ENCODE peak calls at places on chromosomes 13 and 19, in six cellular contexts. L is IMR-90, P is H9, V is neuronal stem cell, M is H1, T is trophoblast cell. Y is an unnamed sample.

GRCh38 chr13:33636955-33637670 is 180.8 kb upstream of the RFC3 start:
- DNase-seq in T (peak; percentile 16), P (no peak), L (peak; percentile 8), V (no peak), M (no peak), Y (no peak)

GRCh38 chr13:112752711-112753541 is 63.1 kb downstream of the ATP11A start:
- DNase-seq in V (no peak), T (peak; percentile 22), M (no peak), P (no peak), L (no peak), Y (no peak)

GRCh38 chr13:39586142-39586541 is 16.9 kb downstream of the LHFPL6 start:
- DNase-seq in P (no peak), T (no peak), V (no peak), L (no peak), M (no peak), Y (no peak)

GRCh38 chr13:93254775-93255174 is 28.2 kb downstream of the GPC6 start:
- DNase-seq in L (no peak), T (no peak), V (no peak), M (no peak), P (no peak), Y (no peak)

GRCh38 chr13:50079278-50080157 is 64.3 kb downstream of the KCNRG start:
- DNase-seq in L (no peak), M (no peak), V (no peak), T (no peak), P (no peak), Y (no peak)

GRCh38 chr19:45972081-45972943 is 1.4 kb downstream of the NOVA2 start:
- DNase-seq in M (peak; percentile 56), T (no peak), L (no peak), V (no peak), P (no peak), Y (no peak)

GRCh38 chr13:23183292-23183691 is 2.5 kb downstream of the SGCG start:
- DNase-seq in L (no peak), M (no peak), V (no peak), P (no peak), T (no peak), Y (no peak)

GRCh38 chr13:38530492-38530891 is 156.4 kb upstream of the FREM2 start:
- DNase-seq in V (no peak), T (peak; percentile 39), P (no peak), M (no peak), L (peak; percentile 1), Y (peak; percentile 5)

GRCh38 chr19:5831152-5831551 is 8.3 kb downstream of the FUT6 start:
- DNase-seq in P (no peak), T (no peak), V (no peak), L (no peak), M (no peak), Y (no peak)

GRCh38 chr19:6312018-6312417 is 21.4 kb downstream of the ACER1 start:
- DNase-seq in P (peak; percentile 44), L (no peak), M (no peak), V (no peak), T (no peak), Y (no peak)

GRCh38 chr13:110363009-110363408 is 55.9 kb downstream of the COL4A2 start:
- DNase-seq in T (no peak), V (no peak), L (no peak), P (peak; percentile 64), M (peak; percentile 66), Y (no peak)

GRCh38 chr19:44278181-44278690 is 18.6 kb downstream of the ZNF233 start:
- DNase-seq in V (no peak), L (peak; percentile 7), P (no peak), T (no peak), M (no peak), Y (no peak)

GRCh38 chr19:38718747-38719543 is 25.3 kb downstream of the CAPN12 start:
- DNase-seq in V (no peak), P (peak; percentile 74), L (no peak), T (peak; percentile 90), M (peak; percentile 67), Y (peak; percentile 39)

GRCh38 chr19:46456930-46457329 is 14.4 kb downstream of the PNMA8A start:
- DNase-seq in V (no peak), T (no peak), L (no peak), M (no peak), P (no peak), Y (no peak)

GRCh38 chr19:29278716-29279115 is 65.8 kb upstream of the UQCRFS1 start:
- DNase-seq in L (no peak), V (no peak), T (no peak), P (no peak), M (no peak), Y (no peak)

GRCh38 chr13:107099661-107100060 is 531.7 kb upstream of the ARGLU1 start:
- DNase-seq in P (no peak), T (peak; percentile 80), L (peak; percentile 93), M (no peak), V (no peak), Y (peak; percentile 50)

GRCh38 chr13:30868806-30869470 is 37.1 kb upstream of the MEDAG start:
- DNase-seq in L (peak; percentile 45), M (no peak), V (no peak), P (no peak), T (no peak), Y (peak; percentile 54)

GRCh38 chr19:54481326-54481930 is 8.3 kb upstream of the CDC42EP5 start:
- DNase-seq in T (peak; percentile 83), P (peak; percentile 85), L (peak; percentile 33), M (peak; percentile 82), V (peak; percentile 81), Y (peak; percentile 61)

GRCh38 chr19:6047256-6047655 is 63.0 kb downstream of the RFX2 start:
- DNase-seq in T (no peak), P (no peak), L (no peak), M (no peak), V (no peak), Y (no peak)

GRCh38 chr13:110397445-110397844 is 90.4 kb downstream of the COL4A2 start:
- DNase-seq in V (no peak), P (no peak), L (peak; percentile 85), M (no peak), T (no peak), Y (no peak)

GRCh38 chr13:30744056-30744684 is 8.8 kb downstream of the ALOX5AP start:
- DNase-seq in L (peak; percentile 61), M (no peak), P (no peak), V (no peak), T (peak; percentile 62), Y (peak; percentile 86)

GRCh38 chr13:46668302-46668720 is 115.3 kb downstream of the LRCH1 start:
- DNase-seq in P (no peak), M (no peak), L (peak; percentile 95), T (no peak), V (no peak), Y (peak; percentile 74)

GRCh38 chr13:24459234-24459633 is 53.3 kb downstream of the PARP4 start:
- DNase-seq in M (no peak), T (peak; percentile 17), P (no peak), V (no peak), L (peak; percentile 90), Y (peak; percentile 61)

GRCh38 chr13:21663197-21663596 is 7.7 kb upstream of the FGF9 start:
- DNase-seq in P (no peak), T (no peak), M (no peak), V (no peak), L (no peak), Y (no peak)
- H4K91ac ChIP-seq in P (no peak overlapping the region), T (no peak overlapping the region), M (no peak overlapping the region), V (no peak overlapping the region), L (no peak overlapping the region), Y (no peak overlapping the region)

GRCh38 chr13:60990032-60990733 is 425.5 kb downstream of the PCDH20 start:
- DNase-seq in L (no peak), P (peak; percentile 35), T (no peak), V (no peak), M (peak; percentile 60), Y (no peak)
- H3K4ac ChIP-seq in L (no peak overlapping the region), P (no peak overlapping the region), T (no peak overlapping the region), V (no peak overlapping the region), M (no peak overlapping the region), Y (no peak overlapping the region)

GRCh38 chr19:1832046-1832663 is 16.1 kb downstream of the REXO1 start:
- DNase-seq in T (peak; percentile 67), P (no peak), V (no peak), M (no peak), L (no peak), Y (no peak)

GRCh38 chr19:1830978-1831377 is 17.3 kb downstream of the REXO1 start:
- DNase-seq in V (no peak), M (no peak), T (no peak), L (no peak), P (no peak), Y (no peak)

GRCh38 chr19:1830568-1830967 is 17.7 kb downstream of the REXO1 start:
- DNase-seq in T (no peak), V (no peak), L (no peak), P (no peak), M (no peak), Y (no peak)

GRCh38 chr19:1836458-1837221 is 11.6 kb downstream of the REXO1 start:
- DNase-seq in T (peak; percentile 99), V (no peak), P (no peak), M (no peak), L (no peak), Y (no peak)

GRCh38 chr19:1833540-1833939 is 14.7 kb downstream of the REXO1 start:
- DNase-seq in P (no peak), L (no peak), V (no peak), T (no peak), M (no peak), Y (no peak)
- H3K4me1 ChIP-seq in P (no peaks in the 10 kb centered on the region), L (no peaks in the 10 kb centered on the region), V (peaks cover 6% of the 10 kb centered on the region), T (peaks cover 11% of the 10 kb centered on the region), M (peaks cover 3% of the 10 kb centered on the region), Y (peaks cover 11% of the 10 kb centered on the region)

DNA sequence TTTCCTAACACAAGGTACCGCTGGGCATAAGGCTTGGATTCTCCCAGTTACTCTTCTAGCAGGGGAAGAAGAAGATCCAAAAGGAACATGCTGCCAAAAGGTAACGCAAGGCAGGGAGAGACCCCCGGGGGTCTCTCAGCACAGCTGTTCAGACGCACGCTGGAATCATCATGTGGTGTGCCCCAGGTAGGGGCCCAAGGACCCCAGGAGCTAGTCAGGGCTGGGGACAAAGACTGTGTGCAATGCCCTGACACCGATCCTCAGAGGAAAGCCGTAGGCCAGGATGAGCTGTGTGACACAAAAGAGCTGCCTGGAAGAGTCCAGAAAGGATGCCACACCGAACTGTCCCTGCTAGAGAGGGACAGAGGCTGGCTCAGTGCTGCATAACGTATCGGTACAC is 22.3 kb upstream of the EPHX3 start:
- DNase-seq in V (no peak), T (no peak), M (no peak), L (no peak), P (no peak), Y (no peak)
- H4K91ac ChIP-seq in V (no peak overlapping the region), T (no peak overlapping the region), M (no peak overlapping the region), L (no peak overlapping the region), P (no peak overlapping the region), Y (no peak overlapping the region)